ENCODE peak calls at places on chromosomes 6 and 20, in six cellular contexts. One of them, this sample, is unnamed.

GRCh38 chr20:22374678-22375590 is 209.4 kb downstream of the FOXA2 start:
- DNase-seq in pancreas: no peak
- DNase-seq in psoas muscle: no peak
- DNase-seq in prostate gland: no peak
- DNase-seq in kidney: no peak
- DNase-seq in body of pancreas: no peak
- DNase-seq in this sample: no peak

GRCh38 chr20:48676795-48677447 is 150.9 kb downstream of the PREX1 start:
- DNase-seq in prostate gland: no peak
- DNase-seq in pancreas: no peak
- DNase-seq in psoas muscle: no peak
- DNase-seq in body of pancreas: no peak
- DNase-seq in kidney: no peak
- DNase-seq in this sample: no peak

GRCh38 chr6:16739329-16739801 is 21.9 kb downstream of the ATXN1 start:
- DNase-seq in body of pancreas: no peak
- DNase-seq in prostate gland: peak; percentile 55
- DNase-seq in kidney: no peak
- DNase-seq in psoas muscle: no peak
- DNase-seq in pancreas: no peak
- DNase-seq in this sample: no peak

GRCh38 chr6:28207244-28208179 is 17.6 kb upstream of the ZSCAN9 start:
- DNase-seq in pancreas: no peak
- DNase-seq in kidney: no peak
- DNase-seq in body of pancreas: peak; percentile 17
- DNase-seq in psoas muscle: no peak
- DNase-seq in prostate gland: no peak
- DNase-seq in this sample: peak; percentile 56

GRCh38 chr6:53065266-53066058 is at the start of gene FBXO9:
- DNase-seq in prostate gland: peak; percentile 55
- DNase-seq in kidney: peak; percentile 92
- DNase-seq in body of pancreas: peak; percentile 67
- DNase-seq in psoas muscle: peak; percentile 74
- DNase-seq in pancreas: peak; percentile 89
- DNase-seq in this sample: peak; percentile 85

GRCh38 chr6:20454201-20454824 is 52.6 kb downstream of the E2F3 start:
- DNase-seq in psoas muscle: no peak
- DNase-seq in prostate gland: no peak
- DNase-seq in pancreas: no peak
- DNase-seq in kidney: no peak
- DNase-seq in body of pancreas: no peak
- DNase-seq in this sample: no peak

GRCh38 chr6:7559651-7560385 is 18.3 kb downstream of the DSP start:
- DNase-seq in prostate gland: peak; percentile 47
- DNase-seq in psoas muscle: no peak
- DNase-seq in pancreas: no peak
- DNase-seq in body of pancreas: no peak
- DNase-seq in kidney: no peak
- DNase-seq in this sample: no peak

GRCh38 chr6:10989587-10989986 is 54.5 kb downstream of the ELOVL2 start:
- DNase-seq in body of pancreas: no peak
- DNase-seq in kidney: no peak
- DNase-seq in prostate gland: no peak
- DNase-seq in psoas muscle: no peak
- DNase-seq in pancreas: no peak
- DNase-seq in this sample: no peak

GRCh38 chr20:59752101-59752586 is 147.8 kb downstream of the PHACTR3 start:
- DNase-seq in body of pancreas: no peak
- DNase-seq in prostate gland: no peak
- DNase-seq in kidney: no peak
- DNase-seq in pancreas: no peak
- DNase-seq in psoas muscle: no peak
- DNase-seq in this sample: peak; percentile 43

GRCh38 chr20:14580426-14581074 is 243.1 kb upstream of the FLRT3 start:
- DNase-seq in body of pancreas: peak; percentile 11
- DNase-seq in pancreas: no peak
- DNase-seq in prostate gland: peak; percentile 32
- DNase-seq in psoas muscle: no peak
- DNase-seq in kidney: no peak
- DNase-seq in this sample: no peak

GRCh38 chr20:20267685-20268429 is 100.0 kb upstream of the INSM1 start:
- DNase-seq in prostate gland: no peak
- DNase-seq in kidney: no peak
- DNase-seq in psoas muscle: peak; percentile 18
- DNase-seq in pancreas: no peak
- DNase-seq in body of pancreas: no peak
- DNase-seq in this sample: no peak

GRCh38 chr6:93389192-93389591 is 30.2 kb downstream of the EPHA7 start:
- DNase-seq in kidney: no peak
- DNase-seq in prostate gland: no peak
- DNase-seq in psoas muscle: no peak
- DNase-seq in body of pancreas: no peak
- DNase-seq in pancreas: no peak
- DNase-seq in this sample: no peak

GRCh38 chr6:20640181-20640580 is 105.9 kb downstream of the CDKAL1 start:
- DNase-seq in prostate gland: no peak
- DNase-seq in psoas muscle: no peak
- DNase-seq in pancreas: no peak
- DNase-seq in body of pancreas: no peak
- DNase-seq in kidney: no peak
- DNase-seq in this sample: no peak

GRCh38 chr20:46009847-46010246 is 1.1 kb downstream of the MMP9 start:
- DNase-seq in psoas muscle: no peak
- DNase-seq in prostate gland: no peak
- DNase-seq in body of pancreas: no peak
- DNase-seq in kidney: no peak
- DNase-seq in pancreas: no peak
- DNase-seq in this sample: no peak

GRCh38 chr6:3957321-3957720 is 108.1 kb downstream of the FAM50B start:
- DNase-seq in body of pancreas: no peak
- DNase-seq in pancreas: no peak
- DNase-seq in kidney: no peak
- DNase-seq in prostate gland: no peak
- DNase-seq in psoas muscle: no peak
- DNase-seq in this sample: no peak

GRCh38 chr6:96066376-96066775 is 50.6 kb downstream of the FUT9 start:
- DNase-seq in body of pancreas: no peak
- DNase-seq in pancreas: no peak
- DNase-seq in prostate gland: no peak
- DNase-seq in psoas muscle: no peak
- DNase-seq in kidney: no peak
- DNase-seq in this sample: no peak

GRCh38 chr6:4805553-4806307 is 29.5 kb downstream of the CDYL start:
- DNase-seq in kidney: peak; percentile 73
- DNase-seq in psoas muscle: peak; percentile 34
- DNase-seq in pancreas: peak; percentile 73
- DNase-seq in body of pancreas: peak; percentile 68
- DNase-seq in prostate gland: peak; percentile 34
- DNase-seq in this sample: peak; percentile 82

GRCh38 chr6:53651149-53651763 is 14.3 kb downstream of the KLHL31 start:
- DNase-seq in body of pancreas: peak; percentile 80
- DNase-seq in kidney: no peak
- DNase-seq in pancreas: no peak
- DNase-seq in psoas muscle: peak; percentile 26
- DNase-seq in prostate gland: peak; percentile 79
- DNase-seq in this sample: peak; percentile 47

GRCh38 chr6:10463491-10464481 is 48.9 kb upstream of the TFAP2A start:
- DNase-seq in kidney: no peak
- DNase-seq in pancreas: no peak
- DNase-seq in prostate gland: no peak
- DNase-seq in psoas muscle: no peak
- DNase-seq in body of pancreas: no peak
- DNase-seq in this sample: no peak

GRCh38 chr20:29743101-29743931 is 1514.1 kb upstream of the DEFB115 start:
- DNase-seq in prostate gland: no peak
- DNase-seq in kidney: peak; percentile 70
- DNase-seq in pancreas: peak; percentile 66
- DNase-seq in body of pancreas: no peak
- DNase-seq in psoas muscle: no peak
- DNase-seq in this sample: no peak

GRCh38 chr20:43751167-43752050 is 24.6 kb upstream of the GTSF1L start:
- DNase-seq in pancreas: no peak
- DNase-seq in psoas muscle: no peak
- DNase-seq in prostate gland: no peak
- DNase-seq in kidney: no peak
- DNase-seq in body of pancreas: no peak
- DNase-seq in this sample: no peak

GRCh38 chr20:20549267-20549612 is 163.2 kb downstream of the RALGAPA2 start:
- DNase-seq in kidney: no peak
- DNase-seq in body of pancreas: peak; percentile 70
- DNase-seq in prostate gland: no peak
- DNase-seq in pancreas: no peak
- DNase-seq in psoas muscle: no peak
- DNase-seq in this sample: peak; percentile 16

GRCh38 chr20:57389695-57390603 is 1.2 kb upstream of the RBM38 start:
- DNase-seq in kidney: peak; percentile 84
- DNase-seq in body of pancreas: peak; percentile 11
- DNase-seq in prostate gland: no peak
- DNase-seq in psoas muscle: no peak
- DNase-seq in pancreas: peak; percentile 81
- DNase-seq in this sample: peak; percentile 43

GRCh38 chr20:62430311-62430853 is 3.0 kb upstream of the RBBP8NL start:
- DNase-seq in kidney: no peak
- DNase-seq in prostate gland: no peak
- DNase-seq in psoas muscle: no peak
- DNase-seq in pancreas: no peak
- DNase-seq in body of pancreas: no peak
- DNase-seq in this sample: no peak

GRCh38 chr6:147283460-147283859 is 79.2 kb downstream of the STXBP5 start:
- DNase-seq in body of pancreas: no peak
- DNase-seq in kidney: no peak
- DNase-seq in prostate gland: no peak
- DNase-seq in pancreas: no peak
- DNase-seq in psoas muscle: no peak
- DNase-seq in this sample: peak; percentile 9

DNA sequence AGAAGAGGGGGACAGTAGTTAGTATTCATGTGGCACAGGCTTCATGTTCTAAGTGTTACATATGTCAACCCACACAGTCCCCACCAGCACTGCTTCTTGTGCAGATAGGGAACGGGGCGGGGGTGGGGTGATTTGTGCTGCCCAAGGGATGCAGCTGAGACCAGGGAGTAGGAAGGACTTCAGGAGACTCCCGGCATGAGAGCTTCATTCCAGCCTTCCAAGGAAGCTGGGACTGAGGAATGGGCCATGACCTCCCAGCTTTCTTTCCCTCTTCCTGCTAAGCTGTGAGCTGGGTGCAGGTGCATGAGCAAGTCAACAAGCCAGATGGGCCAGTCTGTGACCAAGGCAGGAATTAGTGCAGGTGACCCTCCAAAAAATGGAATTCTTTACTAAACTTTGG is 9.2 kb downstream of the BEND3 start:
- DNase-seq in pancreas: no peak
- DNase-seq in prostate gland: no peak
- DNase-seq in body of pancreas: no peak
- DNase-seq in kidney: no peak
- DNase-seq in psoas muscle: no peak
- DNase-seq in this sample: no peak
- TF ChIP-seq CTCF in pancreas: no peak
- TF ChIP-seq CTCF in prostate gland: no peak
- TF ChIP-seq CTCF in body of pancreas: no peak
- TF ChIP-seq CTCF in kidney: no peak
- TF ChIP-seq CTCF in psoas muscle: no peak
- TF ChIP-seq CTCF in this sample: no peak

GRCh38 chr20:38113401-38114325 is 51.4 kb downstream of the TGM2 start:
- DNase-seq in body of pancreas: no peak
- DNase-seq in prostate gland: no peak
- DNase-seq in psoas muscle: no peak
- DNase-seq in kidney: no peak
- DNase-seq in pancreas: no peak
- DNase-seq in this sample: no peak
- H3K4me1 ChIP-seq in body of pancreas: peaks cover 13% of the 10 kb centered on the region
- H3K4me1 ChIP-seq in prostate gland: peaks cover 11% of the 10 kb centered on the region
- H3K4me1 ChIP-seq in psoas muscle: peaks cover 60% of the 10 kb centered on the region
- H3K4me1 ChIP-seq in kidney: peaks cover 17% of the 10 kb centered on the region
- H3K4me1 ChIP-seq in pancreas: peaks cover 6% of the 10 kb centered on the region
- H3K4me1 ChIP-seq in this sample: peaks cover 21% of the 10 kb centered on the region

GRCh38 chr6:160943997-160944396 is 47.6 kb upstream of the MAP3K4 start:
- DNase-seq in pancreas: no peak
- DNase-seq in body of pancreas: no peak
- DNase-seq in prostate gland: no peak
- DNase-seq in psoas muscle: no peak
- DNase-seq in kidney: no peak
- DNase-seq in this sample: no peak
- TF ChIP-seq CTCF in pancreas: no peak
- TF ChIP-seq CTCF in body of pancreas: no peak
- TF ChIP-seq CTCF in prostate gland: no peak
- TF ChIP-seq CTCF in psoas muscle: no peak
- TF ChIP-seq CTCF in kidney: no peak
- TF ChIP-seq CTCF in this sample: no peak

GRCh38 chr6:130534627-130535026 is 168.8 kb downstream of the TMEM200A start:
- DNase-seq in kidney: no peak
- DNase-seq in body of pancreas: no peak
- DNase-seq in prostate gland: no peak
- DNase-seq in psoas muscle: no peak
- DNase-seq in pancreas: no peak
- DNase-seq in this sample: no peak

GRCh38 chr6:130535242-130535641 is 169.4 kb downstream of the TMEM200A start:
- DNase-seq in prostate gland: no peak
- DNase-seq in body of pancreas: no peak
- DNase-seq in kidney: no peak
- DNase-seq in pancreas: no peak
- DNase-seq in psoas muscle: no peak
- DNase-seq in this sample: no peak

DNA sequence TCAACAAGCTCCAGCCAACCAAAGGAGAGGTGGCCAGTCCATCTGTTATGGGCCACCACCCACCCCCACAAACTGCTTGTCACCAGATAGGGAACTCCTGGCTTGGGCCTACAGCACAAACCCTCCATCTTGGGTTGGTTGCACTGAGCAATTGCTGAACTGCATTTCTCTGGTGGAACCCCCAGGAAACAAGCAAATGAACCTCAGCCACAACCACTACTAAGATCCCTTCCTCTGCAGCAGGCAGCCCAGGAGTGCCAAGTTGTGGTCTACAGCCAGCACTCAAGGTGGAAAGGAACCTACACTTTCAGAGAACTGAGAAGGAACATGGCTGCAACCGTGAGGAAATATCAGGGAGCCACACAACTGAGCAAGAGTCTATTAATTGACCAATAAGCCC is 171.6 kb downstream of the TMEM200A start:
- DNase-seq in body of pancreas: no peak
- DNase-seq in kidney: no peak
- DNase-seq in pancreas: no peak
- DNase-seq in psoas muscle: no peak
- DNase-seq in prostate gland: no peak
- DNase-seq in this sample: no peak
- H3K4me1 ChIP-seq in body of pancreas: no peaks in the 10 kb centered on the region
- H3K4me1 ChIP-seq in kidney: no peaks in the 10 kb centered on the region
- H3K4me1 ChIP-seq in pancreas: no peaks in the 10 kb centered on the region
- H3K4me1 ChIP-seq in psoas muscle: no peaks in the 10 kb centered on the region
- H3K4me1 ChIP-seq in prostate gland: no peaks in the 10 kb centered on the region
- H3K4me1 ChIP-seq in this sample: no peaks in the 10 kb centered on the region

GRCh38 chr6:81241717-81242116 is 510.8 kb downstream of the TENT5A start:
- DNase-seq in pancreas: no peak
- DNase-seq in body of pancreas: no peak
- DNase-seq in psoas muscle: no peak
- DNase-seq in prostate gland: no peak
- DNase-seq in kidney: no peak
- DNase-seq in this sample: peak; percentile 16
- TF ChIP-seq CTCF in pancreas: no peak
- TF ChIP-seq CTCF in body of pancreas: peak; percentile 46
- TF ChIP-seq CTCF in psoas muscle: peak; percentile 25
- TF ChIP-seq CTCF in prostate gland: no peak
- TF ChIP-seq CTCF in kidney: peak; percentile 11
- TF ChIP-seq CTCF in this sample: no peak